ENCODE peak calls at places on chromosomes 16 and 17, in five cellular contexts. One of them, this sample, is unnamed. For H3K4me1, the result is how much of the 10 kb centered on the place peaks cover.

GRCh38 chr17:10217916-10218315 is 19.5 kb upstream of the GAS7 start:
- DNase-seq in CD8-positive, alpha-beta memory T cell: no peak
- DNase-seq in left ventricle myocardium inferior: no peak
- DNase-seq in heart left ventricle: no peak
- DNase-seq in hepatocyte: no peak
- DNase-seq in this sample: no peak

GRCh38 chr16:56643080-56643778 is 4.8 kb downstream of the MT1A start:
- DNase-seq in heart left ventricle: peak
- DNase-seq in left ventricle myocardium inferior: peak
- DNase-seq in CD8-positive, alpha-beta memory T cell: peak
- DNase-seq in hepatocyte: peak
- DNase-seq in this sample: peak

GRCh38 chr17:80709090-80709695 is 164.6 kb downstream of the RPTOR start:
- DNase-seq in heart left ventricle: no peak
- DNase-seq in left ventricle myocardium inferior: no peak
- DNase-seq in hepatocyte: no peak
- DNase-seq in CD8-positive, alpha-beta memory T cell: no peak
- DNase-seq in this sample: peak

GRCh38 chr16:11066231-11066870 is 122.0 kb downstream of the CLEC16A start:
- DNase-seq in hepatocyte: no peak
- DNase-seq in CD8-positive, alpha-beta memory T cell: no peak
- DNase-seq in left ventricle myocardium inferior: no peak
- DNase-seq in heart left ventricle: no peak
- DNase-seq in this sample: no peak

GRCh38 chr17:14859521-14859920 is 405.6 kb downstream of the PMP22 start:
- DNase-seq in heart left ventricle: no peak
- DNase-seq in CD8-positive, alpha-beta memory T cell: no peak
- DNase-seq in left ventricle myocardium inferior: no peak
- DNase-seq in hepatocyte: no peak
- DNase-seq in this sample: no peak

GRCh38 chr17:62968445-62968923 is 2.4 kb downstream of the TANC2 start:
- DNase-seq in hepatocyte: peak
- DNase-seq in left ventricle myocardium inferior: no peak
- DNase-seq in heart left ventricle: peak
- DNase-seq in CD8-positive, alpha-beta memory T cell: no peak
- DNase-seq in this sample: peak

GRCh38 chr17:64940055-64940454 is 20.8 kb upstream of the LRRC37A3 start:
- DNase-seq in heart left ventricle: no peak
- DNase-seq in CD8-positive, alpha-beta memory T cell: no peak
- DNase-seq in hepatocyte: no peak
- DNase-seq in left ventricle myocardium inferior: no peak
- DNase-seq in this sample: no peak

GRCh38 chr17:68344701-68345136 is 53.4 kb downstream of the ARSG start:
- DNase-seq in left ventricle myocardium inferior: no peak
- DNase-seq in heart left ventricle: no peak
- DNase-seq in CD8-positive, alpha-beta memory T cell: peak
- DNase-seq in hepatocyte: no peak
- DNase-seq in this sample: no peak

GRCh38 chr17:48522031-48522593 is 8.7 kb downstream of the HOXB1 start:
- DNase-seq in left ventricle myocardium inferior: no peak
- DNase-seq in CD8-positive, alpha-beta memory T cell: no peak
- DNase-seq in hepatocyte: no peak
- DNase-seq in heart left ventricle: no peak
- DNase-seq in this sample: no peak

DNA sequence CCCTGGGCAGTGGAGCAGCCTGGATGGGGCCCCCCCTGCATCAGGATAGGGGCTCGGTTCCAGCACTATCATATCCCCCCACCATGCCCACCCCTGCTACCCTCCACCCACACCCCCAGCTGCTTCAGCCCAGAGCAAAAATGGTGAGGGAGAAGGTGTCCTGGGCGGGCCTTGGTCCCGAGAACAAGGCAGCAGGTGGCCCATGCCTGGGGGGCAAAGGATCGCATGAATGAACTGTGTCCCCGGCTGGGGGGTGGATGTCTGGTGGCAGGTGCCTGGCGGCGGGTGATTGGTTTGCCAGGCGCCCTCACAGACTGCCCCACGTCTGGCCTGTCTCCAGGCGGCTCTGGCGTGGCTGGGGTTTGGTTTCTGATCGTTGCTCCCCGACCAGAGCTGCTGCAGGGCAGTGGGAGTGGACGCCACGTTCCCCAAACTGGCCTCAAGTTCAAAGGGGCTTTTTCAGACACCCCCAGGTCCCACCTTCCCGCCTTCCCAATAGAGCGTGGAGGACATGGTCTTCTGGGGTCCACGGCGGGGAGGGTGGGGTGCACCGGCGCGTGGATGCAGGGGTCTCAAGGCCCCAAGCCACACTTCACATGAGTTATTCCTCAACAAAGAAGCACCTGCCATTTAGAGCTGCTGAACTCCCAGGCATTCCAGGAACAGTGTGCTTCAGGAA is 12.6 kb downstream of the UTS2R start:
- DNase-seq in CD8-positive, alpha-beta memory T cell: no peak
- DNase-seq in heart left ventricle: no peak
- DNase-seq in hepatocyte: no peak
- DNase-seq in left ventricle myocardium inferior: no peak
- DNase-seq in this sample: no peak
- H3K4me1 ChIP-seq in CD8-positive, alpha-beta memory T cell: under half
- H3K4me1 ChIP-seq in heart left ventricle: under half
- H3K4me1 ChIP-seq in hepatocyte: under half
- H3K4me1 ChIP-seq in left ventricle myocardium inferior: under half
- H3K4me1 ChIP-seq in this sample: under half

GRCh38 chr17:73595068-73595865 is 49.0 kb downstream of the SDK2 start:
- DNase-seq in CD8-positive, alpha-beta memory T cell: no peak
- DNase-seq in hepatocyte: peak
- DNase-seq in left ventricle myocardium inferior: peak
- DNase-seq in heart left ventricle: peak
- DNase-seq in this sample: peak
- H3K4me1 ChIP-seq in CD8-positive, alpha-beta memory T cell: half or more
- H3K4me1 ChIP-seq in hepatocyte: under half
- H3K4me1 ChIP-seq in left ventricle myocardium inferior: under half
- H3K4me1 ChIP-seq in heart left ventricle: under half
- H3K4me1 ChIP-seq in this sample: under half

DNA sequence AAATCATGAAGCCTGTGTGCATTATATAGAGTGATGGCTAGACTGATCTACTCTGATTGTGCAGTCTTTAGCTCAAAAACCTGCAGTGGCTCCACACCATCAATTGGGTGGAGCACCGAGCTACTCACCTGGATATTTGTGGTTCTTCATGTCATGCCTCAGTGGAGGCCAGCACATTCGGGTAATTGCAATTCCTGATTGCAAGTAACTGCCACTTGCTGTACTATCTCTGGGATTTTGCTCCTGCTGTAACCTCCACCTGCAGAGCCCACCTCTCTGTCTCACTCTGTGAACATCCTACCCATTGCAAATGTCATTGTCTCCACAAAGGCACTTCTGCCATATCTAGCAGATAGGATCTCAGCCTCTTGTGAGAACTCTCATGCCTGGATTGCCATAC is 1.7 kb upstream of the CCL1 start:
- DNase-seq in left ventricle myocardium inferior: no peak
- DNase-seq in hepatocyte: no peak
- DNase-seq in CD8-positive, alpha-beta memory T cell: no peak
- DNase-seq in heart left ventricle: no peak
- DNase-seq in this sample: no peak
- H3K4me1 ChIP-seq in left ventricle myocardium inferior: under half
- H3K4me1 ChIP-seq in hepatocyte: under half
- H3K4me1 ChIP-seq in CD8-positive, alpha-beta memory T cell: under half
- H3K4me1 ChIP-seq in heart left ventricle: under half
- H3K4me1 ChIP-seq in this sample: under half

GRCh38 chr17:40522961-40523310 is 21.5 kb upstream of the TNS4 start:
- DNase-seq in CD8-positive, alpha-beta memory T cell: no peak
- DNase-seq in heart left ventricle: no peak
- DNase-seq in hepatocyte: no peak
- DNase-seq in left ventricle myocardium inferior: no peak
- DNase-seq in this sample: no peak

GRCh38 chr17:40519089-40519775 is 17.8 kb upstream of the TNS4 start:
- DNase-seq in CD8-positive, alpha-beta memory T cell: no peak
- DNase-seq in left ventricle myocardium inferior: no peak
- DNase-seq in heart left ventricle: no peak
- DNase-seq in hepatocyte: no peak
- DNase-seq in this sample: no peak

GRCh38 chr17:40522250-40522960 is 21.0 kb upstream of the TNS4 start:
- DNase-seq in heart left ventricle: no peak
- DNase-seq in left ventricle myocardium inferior: no peak
- DNase-seq in CD8-positive, alpha-beta memory T cell: no peak
- DNase-seq in hepatocyte: no peak
- DNase-seq in this sample: no peak

GRCh38 chr17:40518401-40519088 is 17.1 kb upstream of the TNS4 start:
- DNase-seq in hepatocyte: peak
- DNase-seq in left ventricle myocardium inferior: no peak
- DNase-seq in CD8-positive, alpha-beta memory T cell: no peak
- DNase-seq in heart left ventricle: no peak
- DNase-seq in this sample: no peak

GRCh38 chr17:40520991-40521453 is 19.6 kb upstream of the TNS4 start:
- DNase-seq in hepatocyte: no peak
- DNase-seq in CD8-positive, alpha-beta memory T cell: no peak
- DNase-seq in left ventricle myocardium inferior: no peak
- DNase-seq in heart left ventricle: no peak
- DNase-seq in this sample: no peak
- H3K4me1 ChIP-seq in hepatocyte: under half
- H3K4me1 ChIP-seq in CD8-positive, alpha-beta memory T cell: under half
- H3K4me1 ChIP-seq in left ventricle myocardium inferior: under half
- H3K4me1 ChIP-seq in heart left ventricle: under half
- H3K4me1 ChIP-seq in this sample: under half

GRCh38 chr17:13807103-13807502 is 205.4 kb upstream of the HS3ST3A1 start:
- DNase-seq in hepatocyte: no peak
- DNase-seq in left ventricle myocardium inferior: no peak
- DNase-seq in CD8-positive, alpha-beta memory T cell: no peak
- DNase-seq in heart left ventricle: no peak
- DNase-seq in this sample: no peak
- H3K4me1 ChIP-seq in hepatocyte: under half
- H3K4me1 ChIP-seq in left ventricle myocardium inferior: under half
- H3K4me1 ChIP-seq in CD8-positive, alpha-beta memory T cell: under half
- H3K4me1 ChIP-seq in heart left ventricle: under half
- H3K4me1 ChIP-seq in this sample: under half

DNA sequence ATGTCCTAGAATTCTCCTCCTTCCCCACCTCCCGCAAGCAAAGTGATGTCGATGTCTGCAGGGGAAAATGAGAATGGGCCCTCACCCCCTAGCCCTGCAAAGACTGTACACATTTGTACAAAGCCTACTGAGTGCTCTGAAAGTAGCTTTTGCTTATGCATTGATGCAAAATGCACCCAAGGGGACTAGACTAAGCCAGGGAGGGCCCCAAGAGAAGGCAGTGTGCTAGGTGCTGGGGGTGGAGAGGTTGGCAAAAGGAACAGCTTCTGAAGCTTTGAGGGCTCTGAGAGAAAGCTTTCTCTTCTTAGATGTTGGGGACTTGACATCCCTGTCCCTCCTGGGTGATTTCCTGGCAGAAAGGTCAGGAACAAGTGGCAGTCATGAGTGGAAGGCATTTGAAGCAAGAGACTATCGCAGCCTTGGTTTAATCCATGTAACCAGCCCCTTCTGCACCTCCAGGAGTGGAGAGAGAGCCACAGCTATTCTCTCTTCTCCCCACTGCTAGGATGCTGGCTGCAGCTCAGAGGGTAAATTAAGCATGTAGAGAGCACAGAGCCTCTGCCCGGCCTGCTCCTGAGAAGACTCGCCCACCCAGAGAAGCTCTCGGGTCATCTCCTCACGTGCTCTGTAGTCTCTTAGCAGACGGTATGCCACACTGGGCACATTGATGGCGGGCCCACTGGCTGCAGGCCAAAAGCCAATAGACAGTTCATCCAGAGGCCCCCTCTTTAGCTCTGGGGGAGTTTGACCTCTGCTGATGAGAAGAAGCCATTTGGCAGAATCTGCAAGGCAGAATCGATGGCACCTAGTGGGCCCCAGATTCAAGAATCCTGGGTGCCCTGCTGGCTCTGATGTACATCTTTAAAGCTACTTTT is 221.4 kb downstream of the MSI2 start:
- DNase-seq in left ventricle myocardium inferior: no peak
- DNase-seq in heart left ventricle: no peak
- DNase-seq in hepatocyte: no peak
- DNase-seq in CD8-positive, alpha-beta memory T cell: no peak
- DNase-seq in this sample: no peak
- H3K4me1 ChIP-seq in left ventricle myocardium inferior: half or more
- H3K4me1 ChIP-seq in heart left ventricle: half or more
- H3K4me1 ChIP-seq in hepatocyte: under half
- H3K4me1 ChIP-seq in CD8-positive, alpha-beta memory T cell: under half
- H3K4me1 ChIP-seq in this sample: half or more

DNA sequence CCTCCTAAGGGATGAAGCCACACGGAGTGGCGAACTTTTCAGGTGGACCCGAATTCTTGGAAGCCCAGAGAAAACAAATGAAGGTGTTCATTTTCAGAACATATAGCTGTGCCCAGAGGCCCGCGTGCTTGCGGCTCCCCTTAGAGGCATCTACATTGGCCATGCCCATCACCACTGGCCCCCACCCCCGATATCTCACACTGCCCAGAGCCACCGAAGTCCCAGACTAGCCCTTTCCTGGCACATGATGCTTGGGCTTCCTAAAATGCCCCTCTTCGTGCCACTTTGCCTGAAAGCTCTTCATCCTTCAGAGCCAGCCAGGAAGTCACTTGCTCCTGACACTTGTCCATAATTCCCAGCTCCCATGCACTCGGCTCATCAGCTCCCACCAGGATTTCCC is 2.1 kb upstream of the HEXIM1 start:
- DNase-seq in CD8-positive, alpha-beta memory T cell: no peak
- DNase-seq in left ventricle myocardium inferior: peak
- DNase-seq in hepatocyte: no peak
- DNase-seq in heart left ventricle: no peak
- DNase-seq in this sample: no peak
- H3K4me1 ChIP-seq in CD8-positive, alpha-beta memory T cell: under half
- H3K4me1 ChIP-seq in left ventricle myocardium inferior: half or more
- H3K4me1 ChIP-seq in hepatocyte: under half
- H3K4me1 ChIP-seq in heart left ventricle: under half
- H3K4me1 ChIP-seq in this sample: under half

GRCh38 chr17:31572341-31572740 is 180.9 kb downstream of the RAB11FIP4 start:
- DNase-seq in hepatocyte: no peak
- DNase-seq in left ventricle myocardium inferior: no peak
- DNase-seq in heart left ventricle: no peak
- DNase-seq in CD8-positive, alpha-beta memory T cell: no peak
- DNase-seq in this sample: no peak

GRCh38 chr17:31573047-31573446 is 181.6 kb downstream of the RAB11FIP4 start:
- DNase-seq in CD8-positive, alpha-beta memory T cell: no peak
- DNase-seq in left ventricle myocardium inferior: no peak
- DNase-seq in hepatocyte: no peak
- DNase-seq in heart left ventricle: no peak
- DNase-seq in this sample: no peak

GRCh38 chr17:31571124-31571892 is 179.8 kb downstream of the RAB11FIP4 start:
- DNase-seq in left ventricle myocardium inferior: peak
- DNase-seq in hepatocyte: peak
- DNase-seq in heart left ventricle: peak
- DNase-seq in CD8-positive, alpha-beta memory T cell: no peak
- DNase-seq in this sample: no peak

GRCh38 chr17:31568140-31568938 is 176.9 kb downstream of the RAB11FIP4 start:
- DNase-seq in left ventricle myocardium inferior: no peak
- DNase-seq in heart left ventricle: no peak
- DNase-seq in CD8-positive, alpha-beta memory T cell: no peak
- DNase-seq in hepatocyte: no peak
- DNase-seq in this sample: no peak

DNA sequence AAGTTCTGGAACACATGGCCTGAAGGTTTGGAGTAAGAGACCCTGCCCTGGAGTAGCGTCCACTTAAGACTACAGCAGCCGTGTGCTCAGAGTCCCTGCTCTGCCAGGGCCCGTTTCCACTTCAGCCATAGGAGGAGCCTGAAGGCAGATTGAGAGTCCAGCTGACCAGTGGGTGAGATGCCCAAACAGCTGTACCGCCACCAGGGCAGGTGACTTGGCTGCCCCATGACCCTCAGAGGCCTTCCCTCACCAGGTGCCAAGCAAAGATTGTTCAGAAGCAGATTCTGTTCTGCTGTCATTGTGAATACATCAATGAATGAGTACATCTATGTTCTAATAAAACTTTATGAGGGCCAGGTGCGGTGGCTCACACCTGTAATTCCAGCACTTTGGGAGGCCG is 178.8 kb downstream of the RAB11FIP4 start:
- DNase-seq in hepatocyte: no peak
- DNase-seq in left ventricle myocardium inferior: no peak
- DNase-seq in heart left ventricle: no peak
- DNase-seq in CD8-positive, alpha-beta memory T cell: no peak
- DNase-seq in this sample: no peak
- H3K4me1 ChIP-seq in hepatocyte: under half
- H3K4me1 ChIP-seq in left ventricle myocardium inferior: half or more
- H3K4me1 ChIP-seq in heart left ventricle: half or more
- H3K4me1 ChIP-seq in CD8-positive, alpha-beta memory T cell: under half
- H3K4me1 ChIP-seq in this sample: under half